ENCODE peak calls at places on chromosomes 13 and 19, in seven cellular contexts. R is HFFc6, E is NCI-H1930, I is breast epithelium, S is HuH-7, U is KG1, J is IMR-90. K is an unnamed sample.

GRCh38 chr13:100443278-100443997 is 145.2 kb downstream of the GGACT start:
- DNase-seq in R (no peak), E (no peak), I (no peak), S (no peak), U (no peak), J (no peak), K (no peak)

GRCh38 chr19:10797078-10797477 is 38.9 kb downstream of the TMED1 start:
- DNase-seq in R (no peak), E (no peak), I (no peak), S (no peak), U (no peak), J (no peak), K (no peak)

GRCh38 chr13:75587679-75588078 is 38.1 kb downstream of the UCHL3 start:
- DNase-seq in R (no peak), E (no peak), I (no peak), S (peak; percentile 23), U (no peak), J (peak; percentile 4), K (no peak)

GRCh38 chr13:111219306-111219705 is 101.1 kb upstream of the TEX29 start:
- DNase-seq in R (peak; percentile 59), E (no peak), I (no peak), S (no peak), U (no peak), J (peak; percentile 88), K (peak; percentile 88)

GRCh38 chr19:4454952-4455738 is 2.4 kb downstream of the UBXN6 start:
- DNase-seq in R (peak; percentile 52), E (no peak), I (no peak), S (no peak), U (no peak), J (peak; percentile 62), K (peak; percentile 62)

GRCh38 chr13:111165611-111166010 is 50.5 kb downstream of the ARHGEF7 start:
- DNase-seq in R (no peak), E (no peak), I (no peak), S (no peak), U (no peak), J (no peak), K (no peak)

GRCh38 chr19:50321831-50322230 is 7.3 kb downstream of the KCNC3 start:
- DNase-seq in R (no peak), E (no peak), I (no peak), S (no peak), U (no peak), J (no peak), K (no peak)

GRCh38 chr19:42091300-42092266 is 15.6 kb downstream of the ZNF574 start:
- DNase-seq in R (peak; percentile 34), E (no peak), I (no peak), S (no peak), U (no peak), J (peak; percentile 64), K (no peak)

GRCh38 chr13:32905063-32905863 is 111.0 kb upstream of the KL start:
- DNase-seq in R (no peak), E (no peak), I (no peak), S (no peak), U (no peak), J (peak; percentile 3), K (no peak)

GRCh38 chr13:112894423-112894672 is 74.7 kb upstream of the MCF2L start:
- DNase-seq in R (no peak), E (no peak), I (no peak), S (no peak), U (no peak), J (no peak), K (no peak)

GRCh38 chr13:114120486-114121430 is 11.7 kb downstream of the RASA3 start:
- DNase-seq in R (no peak), E (no peak), I (no peak), S (no peak), U (no peak), J (no peak), K (no peak)

GRCh38 chr19:5407356-5407755 is 47.9 kb upstream of the ZNRF4 start:
- DNase-seq in R (peak; percentile 32), E (peak; percentile 8), I (no peak), S (no peak), U (no peak), J (peak; percentile 17), K (no peak)

GRCh38 chr13:60591348-60591747 is 194.3 kb downstream of the TDRD3 start:
- DNase-seq in R (peak; percentile 1), E (no peak), I (no peak), S (no peak), U (no peak), J (peak; percentile 48), K (no peak)

GRCh38 chr13:64305246-64305645 is 2889.6 kb upstream of the PCDH20 start:
- DNase-seq in R (peak; percentile 13), E (no peak), I (no peak), S (peak; percentile 2), U (no peak), J (peak; percentile 58), K (no peak)

GRCh38 chr13:46738055-46738454 is 58.9 kb downstream of the ESD start:
- DNase-seq in R (no peak), E (no peak), I (no peak), S (no peak), U (no peak), J (peak; percentile 28), K (no peak)

GRCh38 chr19:18645035-18645511 is 8.2 kb downstream of the KLHL26 start:
- DNase-seq in R (no peak), E (no peak), I (peak; percentile 32), S (no peak), U (no peak), J (no peak), K (peak; percentile 45)

GRCh38 chr19:55400281-55401087 is 7.1 kb downstream of the UBE2S start:
- DNase-seq in R (no peak), E (no peak), I (peak; percentile 56), S (no peak), U (no peak), J (no peak), K (no peak)

GRCh38 chr13:89375839-89376238 is 1704.7 kb downstream of the SLITRK5 start:
- DNase-seq in R (no peak), E (no peak), I (no peak), S (no peak), U (no peak), J (peak; percentile 63), K (no peak)

GRCh38 chr19:47350599-47350998 is 1.5 kb downstream of the DHX34 start:
- DNase-seq in R (no peak), E (no peak), I (no peak), S (no peak), U (no peak), J (no peak), K (no peak)

GRCh38 chr13:28486144-28486543 is 8.8 kb downstream of the FLT1 start:
- DNase-seq in R (no peak), E (no peak), I (no peak), S (no peak), U (no peak), J (no peak), K (no peak)

GRCh38 chr19:39827216-39827615 is 6.7 kb downstream of the DYRK1B start:
- DNase-seq in R (no peak), E (no peak), I (no peak), S (no peak), U (no peak), J (no peak), K (no peak)

GRCh38 chr13:111184685-111185401 is 69.7 kb downstream of the ARHGEF7 start:
- DNase-seq in R (no peak), E (no peak), I (no peak), S (no peak), U (peak; percentile 73), J (no peak), K (no peak)

GRCh38 chr13:45341799-45342584 is 1.0 kb upstream of the TPT1 start:
- DNase-seq in R (no peak), E (no peak), I (peak; percentile 71), S (peak; percentile 13), U (no peak), J (no peak), K (peak; percentile 31)

GRCh38 chr19:14030997-14031718 is 404 bp upstream of the IL27RA start:
- DNase-seq in R (no peak), E (no peak), I (no peak), S (no peak), U (no peak), J (no peak), K (no peak)

GRCh38 chr13:77874406-77874805 is 44.2 kb downstream of the EDNRB start:
- DNase-seq in R (no peak), E (no peak), I (no peak), S (no peak), U (no peak), J (peak; percentile 80), K (no peak)

GRCh38 chr13:48775804-48776203 is 122.1 kb downstream of the CYSLTR2 start:
- DNase-seq in R (peak; percentile 97), E (no peak), I (no peak), S (no peak), U (no peak), J (peak; percentile 97), K (no peak)

GRCh38 chr13:50936681-50937080 is 27.1 kb downstream of the RNASEH2B start:
- DNase-seq in R (no peak), E (no peak), I (no peak), S (no peak), U (no peak), J (no peak), K (no peak)

GRCh38 chr19:1832046-1832663 is 16.1 kb downstream of the REXO1 start:
- DNase-seq in R (no peak), E (no peak), I (no peak), S (no peak), U (no peak), J (no peak), K (no peak)

GRCh38 chr13:39196957-39197644 is 158.8 kb downstream of the NHLRC3 start:
- DNase-seq in R (no peak), E (peak; percentile 75), I (no peak), S (no peak), U (no peak), J (no peak), K (no peak)

GRCh38 chr13:26254583-26255102 is 714 bp downstream of the CDK8 start:
- DNase-seq in R (peak; percentile 13), E (peak; percentile 50), I (peak; percentile 20), S (peak; percentile 39), U (peak; percentile 29), J (peak; percentile 31), K (peak; percentile 75)

GRCh38 chr13:57740719-57741118 is 109.2 kb downstream of the PCDH17 start:
- DNase-seq in R (no peak), E (no peak), I (no peak), S (no peak), U (no peak), J (no peak), K (no peak)

GRCh38 chr19:12095111-12095790 is 30.7 kb downstream of the ZNF844 start:
- DNase-seq in R (no peak), E (no peak), I (no peak), S (no peak), U (no peak), J (peak; percentile 64), K (no peak)

GRCh38 chr19:52527954-52528326 is 472 bp downstream of the ZNF808 start:
- DNase-seq in R (no peak), E (no peak), I (no peak), S (peak; percentile 15), U (no peak), J (no peak), K (no peak)

GRCh38 chr19:56153507-56153906 is 12.4 kb downstream of the ZNF444 start:
- DNase-seq in R (no peak), E (no peak), I (no peak), S (no peak), U (no peak), J (no peak), K (no peak)

GRCh38 chr19:50549927-50550593 is 18.2 kb downstream of the LRRC4B start:
- DNase-seq in R (no peak), E (no peak), I (no peak), S (no peak), U (no peak), J (no peak), K (no peak)

GRCh38 chr13:23567792-23568480 is 2.3 kb upstream of the TNFRSF19 start:
- DNase-seq in R (no peak), E (no peak), I (no peak), S (no peak), U (no peak), J (no peak), K (no peak)

GRCh38 chr13:114234645-114235421 is at the start of gene CDC16:
- DNase-seq in R (peak; percentile 76), E (peak; percentile 98), I (peak; percentile 85), S (peak; percentile 91), U (peak; percentile 72), J (peak; percentile 89), K (peak; percentile 66)

GRCh38 chr19:19537321-19538048 is 580 bp upstream of the CILP2 start:
- DNase-seq in R (no peak), E (peak; percentile 20), I (no peak), S (no peak), U (no peak), J (no peak), K (no peak)